ENCODE peak calls at places on chromosomes 1 and 21, in eight cellular contexts. H is AG09319, Q is GM23338, M is iPS-NIHi11, I is mucosa of descending colon, X is GM23248, A is NCI-H2081, L is NB4. Z is an unnamed sample.

GRCh38 chr21:30962013-30962412 is 76.3 kb downstream of the KRTAP19-8 start:
- DNase-seq in A (no peak), X (no peak), H (no peak), Q (peak), L (peak), M (peak), I (no peak), Z (no peak)

GRCh38 chr1:43256675-43257570 is 12.9 kb upstream of the TMEM125 start:
- DNase-seq in L (no peak), M (no peak), X (no peak), A (no peak), H (no peak), Q (no peak), I (peak), Z (no peak)

GRCh38 chr1:119937198-119937597 is 40.9 kb upstream of the ADAM30 start:
- DNase-seq in L (no peak), I (no peak), M (no peak), Q (no peak), A (no peak), H (no peak), X (no peak), Z (no peak)

GRCh38 chr1:167221126-167221803 is 579 bp downstream of the POU2F1 start:
- DNase-seq in H (no peak), I (no peak), M (peak), A (peak), X (peak), Q (peak), L (no peak), Z (peak)

GRCh38 chr1:79188371-79188770 is 181.8 kb upstream of the ADGRL4 start:
- DNase-seq in M (no peak), Q (no peak), H (no peak), L (peak), X (peak), A (no peak), I (no peak), Z (no peak)

GRCh38 chr1:233193741-233194140 is 101.8 kb downstream of the PCNX2 start:
- DNase-seq in M (no peak), H (no peak), X (no peak), A (no peak), I (no peak), Q (no peak), L (no peak), Z (no peak)

GRCh38 chr1:190849346-190849745 is 371.7 kb upstream of the BRINP3 start:
- DNase-seq in L (no peak), H (no peak), M (no peak), A (no peak), X (no peak), I (no peak), Q (no peak), Z (no peak)

GRCh38 chr1:198363752-198364151 is 176.7 kb downstream of the ATP6V1G3 start:
- DNase-seq in L (no peak), Q (no peak), H (no peak), I (no peak), A (no peak), X (no peak), M (no peak), Z (no peak)

GRCh38 chr21:36260030-36260787 is 59.8 kb upstream of the MORC3 start:
- DNase-seq in H (peak), A (peak), I (no peak), L (peak), X (peak), M (peak), Q (peak), Z (peak)

GRCh38 chr1:224245188-224245587 is 62.1 kb downstream of the DEGS1 start:
- DNase-seq in Q (no peak), I (peak), M (no peak), A (no peak), H (peak), L (peak), X (no peak), Z (no peak)

GRCh38 chr1:36157973-36158826 is 2.2 kb downstream of the MAP7D1 start:
- DNase-seq in A (no peak), L (no peak), Q (no peak), I (no peak), M (no peak), X (no peak), H (no peak), Z (no peak)

GRCh38 chr1:215608646-215609045 is 41.5 kb downstream of the KCTD3 start:
- DNase-seq in I (no peak), X (no peak), H (no peak), M (no peak), Q (no peak), L (no peak), A (no peak), Z (no peak)

GRCh38 chr1:8363764-8364301 is 45.9 kb downstream of the SLC45A1 start:
- DNase-seq in X (no peak), A (no peak), H (no peak), Q (no peak), L (no peak), M (no peak), I (no peak), Z (no peak)

GRCh38 chr1:176831150-176831549 is 333.4 kb downstream of the ASTN1 start:
- DNase-seq in I (no peak), M (no peak), H (no peak), Q (no peak), A (no peak), X (no peak), L (no peak), Z (no peak)